ENCODE peak calls at places on chromosomes 11 and 22, in five cellular contexts. One of them, this sample, is unnamed.

GRCh38 chr11:5229388-5229787 is 2.5 kb upstream of the HBB start:
- DNase-seq in EL: no peak
- DNase-seq in AG10803: no peak
- DNase-seq in AML-193: no peak
- DNase-seq in effector CD4-positive, alpha-beta T cell: no peak
- DNase-seq in this sample: no peak

GRCh38 chr11:64204464-64204989 is 2.0 kb upstream of the FERMT3 start:
- DNase-seq in EL: peak
- DNase-seq in AG10803: peak
- DNase-seq in AML-193: peak
- DNase-seq in effector CD4-positive, alpha-beta T cell: peak
- DNase-seq in this sample: peak

GRCh38 chr11:64237484-64237951 is 3.1 kb downstream of the VEGFB start:
- DNase-seq in EL: no peak
- DNase-seq in AG10803: no peak
- DNase-seq in AML-193: no peak
- DNase-seq in effector CD4-positive, alpha-beta T cell: no peak
- DNase-seq in this sample: no peak

GRCh38 chr11:81870815-81871214 is 862.8 kb downstream of the FAM181B start:
- DNase-seq in EL: no peak
- DNase-seq in AG10803: no peak
- DNase-seq in AML-193: no peak
- DNase-seq in effector CD4-positive, alpha-beta T cell: no peak
- DNase-seq in this sample: no peak

GRCh38 chr11:75350743-75351540 is 519 bp downstream of the ARRB1 start:
- DNase-seq in EL: no peak
- DNase-seq in AG10803: peak
- DNase-seq in AML-193: peak
- DNase-seq in effector CD4-positive, alpha-beta T cell: peak
- DNase-seq in this sample: peak

GRCh38 chr11:122202951-122203456 is 87.0 kb upstream of the BLID start:
- DNase-seq in EL: peak
- DNase-seq in AG10803: peak
- DNase-seq in AML-193: peak
- DNase-seq in effector CD4-positive, alpha-beta T cell: peak
- DNase-seq in this sample: peak

GRCh38 chr11:13183094-13183825 is 94.3 kb upstream of the BMAL1 start:
- DNase-seq in EL: peak
- DNase-seq in AG10803: peak
- DNase-seq in AML-193: peak
- DNase-seq in effector CD4-positive, alpha-beta T cell: no peak
- DNase-seq in this sample: peak

GRCh38 chr11:107583629-107584195 is 7.2 kb upstream of the ELMOD1 start:
- DNase-seq in EL: peak
- DNase-seq in AG10803: peak
- DNase-seq in AML-193: no peak
- DNase-seq in effector CD4-positive, alpha-beta T cell: no peak
- DNase-seq in this sample: no peak

GRCh38 chr11:20634781-20635180 is 34.6 kb upstream of the NELL1 start:
- DNase-seq in EL: no peak
- DNase-seq in AG10803: no peak
- DNase-seq in AML-193: no peak
- DNase-seq in effector CD4-positive, alpha-beta T cell: no peak
- DNase-seq in this sample: no peak

GRCh38 chr11:128152796-128153696 is 434.3 kb downstream of the ETS1 start:
- DNase-seq in EL: no peak
- DNase-seq in AG10803: no peak
- DNase-seq in AML-193: no peak
- DNase-seq in effector CD4-positive, alpha-beta T cell: no peak
- DNase-seq in this sample: no peak

GRCh38 chr11:57567512-57568329 is at the start of gene UBE2L6:
- DNase-seq in EL: peak
- DNase-seq in AG10803: peak
- DNase-seq in AML-193: peak
- DNase-seq in effector CD4-positive, alpha-beta T cell: peak
- DNase-seq in this sample: no peak

GRCh38 chr11:117187007-117187406 is 8.5 kb downstream of the SIDT2 start:
- DNase-seq in EL: no peak
- DNase-seq in AG10803: no peak
- DNase-seq in AML-193: no peak
- DNase-seq in effector CD4-positive, alpha-beta T cell: no peak
- DNase-seq in this sample: no peak

GRCh38 chr22:38220163-38220562 is 18.4 kb downstream of the MAFF start:
- DNase-seq in EL: no peak
- DNase-seq in AG10803: no peak
- DNase-seq in AML-193: no peak
- DNase-seq in effector CD4-positive, alpha-beta T cell: no peak
- DNase-seq in this sample: no peak

GRCh38 chr11:27390318-27390958 is 27.4 kb upstream of the CCDC34 start:
- DNase-seq in EL: no peak
- DNase-seq in AG10803: no peak
- DNase-seq in AML-193: no peak
- DNase-seq in effector CD4-positive, alpha-beta T cell: no peak
- DNase-seq in this sample: no peak

GRCh38 chr11:99422581-99423434 is 402.1 kb downstream of the CNTN5 start:
- DNase-seq in EL: peak
- DNase-seq in AG10803: no peak
- DNase-seq in AML-193: no peak
- DNase-seq in effector CD4-positive, alpha-beta T cell: no peak
- DNase-seq in this sample: no peak

GRCh38 chr11:129855086-129855485 is 39.4 kb downstream of the TMEM45B start:
- DNase-seq in EL: no peak
- DNase-seq in AG10803: no peak
- DNase-seq in AML-193: no peak
- DNase-seq in effector CD4-positive, alpha-beta T cell: no peak
- DNase-seq in this sample: no peak

GRCh38 chr11:106424111-106424510 is 346.6 kb downstream of the AASDHPPT start:
- DNase-seq in EL: peak
- DNase-seq in AG10803: peak
- DNase-seq in AML-193: no peak
- DNase-seq in effector CD4-positive, alpha-beta T cell: no peak
- DNase-seq in this sample: no peak

GRCh38 chr22:47029244-47030001 is 267.0 kb downstream of the TBC1D22A start:
- DNase-seq in EL: no peak
- DNase-seq in AG10803: no peak
- DNase-seq in AML-193: no peak
- DNase-seq in effector CD4-positive, alpha-beta T cell: no peak
- DNase-seq in this sample: no peak

GRCh38 chr11:8638300-8638699 is 44.2 kb downstream of the TRIM66 start:
- DNase-seq in EL: peak
- DNase-seq in AG10803: no peak
- DNase-seq in AML-193: no peak
- DNase-seq in effector CD4-positive, alpha-beta T cell: no peak
- DNase-seq in this sample: no peak

GRCh38 chr11:1348748-1349073 is 39.3 kb upstream of the TOLLIP start:
- DNase-seq in EL: no peak
- DNase-seq in AG10803: no peak
- DNase-seq in AML-193: no peak
- DNase-seq in effector CD4-positive, alpha-beta T cell: no peak
- DNase-seq in this sample: no peak

GRCh38 chr11:90250970-90251369 is 28.1 kb upstream of the CHORDC1 start:
- DNase-seq in EL: no peak
- DNase-seq in AG10803: no peak
- DNase-seq in AML-193: peak
- DNase-seq in effector CD4-positive, alpha-beta T cell: no peak
- DNase-seq in this sample: peak

GRCh38 chr11:97290444-97291041 is 900.7 kb downstream of the JRKL start:
- DNase-seq in EL: no peak
- DNase-seq in AG10803: no peak
- DNase-seq in AML-193: no peak
- DNase-seq in effector CD4-positive, alpha-beta T cell: no peak
- DNase-seq in this sample: no peak

GRCh38 chr11:68970921-68971636 is 9.7 kb downstream of the MRGPRD start:
- DNase-seq in EL: no peak
- DNase-seq in AG10803: no peak
- DNase-seq in AML-193: no peak
- DNase-seq in effector CD4-positive, alpha-beta T cell: no peak
- DNase-seq in this sample: no peak

GRCh38 chr11:70089631-70090030 is 11.5 kb downstream of the ANO1 start:
- DNase-seq in EL: no peak
- DNase-seq in AG10803: no peak
- DNase-seq in AML-193: no peak
- DNase-seq in effector CD4-positive, alpha-beta T cell: no peak
- DNase-seq in this sample: no peak

GRCh38 chr11:90434858-90435257 is 212.0 kb upstream of the CHORDC1 start:
- DNase-seq in EL: no peak
- DNase-seq in AG10803: no peak
- DNase-seq in AML-193: peak
- DNase-seq in effector CD4-positive, alpha-beta T cell: no peak
- DNase-seq in this sample: peak

GRCh38 chr11:117205211-117205818 is 6.1 kb downstream of the TAGLN start:
- DNase-seq in EL: no peak
- DNase-seq in AG10803: no peak
- DNase-seq in AML-193: no peak
- DNase-seq in effector CD4-positive, alpha-beta T cell: no peak
- DNase-seq in this sample: no peak

GRCh38 chr11:14423633-14424032 is 64.7 kb upstream of the RRAS2 start:
- DNase-seq in EL: peak
- DNase-seq in AG10803: peak
- DNase-seq in AML-193: peak
- DNase-seq in effector CD4-positive, alpha-beta T cell: no peak
- DNase-seq in this sample: peak

GRCh38 chr11:387193-387793 is 6.7 kb upstream of the PKP3 start:
- DNase-seq in EL: no peak
- DNase-seq in AG10803: no peak
- DNase-seq in AML-193: no peak
- DNase-seq in effector CD4-positive, alpha-beta T cell: no peak
- DNase-seq in this sample: no peak

GRCh38 chr11:2509481-2510001 is 64.7 kb downstream of the KCNQ1 start:
- DNase-seq in EL: no peak
- DNase-seq in AG10803: no peak
- DNase-seq in AML-193: no peak
- DNase-seq in effector CD4-positive, alpha-beta T cell: no peak
- DNase-seq in this sample: no peak